ENCODE peak calls at places on chromosome 15, in five cellular contexts. V is cardiac fibroblast, S is Calu3, G is LoVo, T is D341Med. J is an unnamed sample.
A peak's percentile ranks its signal among the peaks of the same experiment; 100 is the strongest.

GRCh38 chr15:43270676-43271306 is 4.1 kb upstream of the TGM5 start:
- DNase-seq in G (no peak), T (no peak), S (no peak), V (no peak), J (no peak)

GRCh38 chr15:47194718-47195117 is 522.6 kb upstream of the SEMA6D start:
- DNase-seq in G (no peak), V (peak; percentile 50), S (no peak), T (no peak), J (peak; percentile 29)

GRCh38 chr15:67579164-67579563 is 36.7 kb downstream of the MAP2K5 start:
- DNase-seq in G (no peak), T (no peak), S (no peak), V (no peak), J (no peak)

GRCh38 chr15:81357178-81357686 is 16.8 kb downstream of the TMC3 start:
- DNase-seq in G (no peak), T (no peak), S (no peak), V (peak; percentile 5), J (no peak)

GRCh38 chr15:83905874-83906273 is 252.0 kb downstream of the ADAMTSL3 start:
- DNase-seq in S (no peak), T (no peak), G (no peak), V (no peak), J (no peak)

GRCh38 chr15:41417418-41417811 is 520 bp downstream of the RTF1 start:
- DNase-seq in S (no peak), T (peak; percentile 77), V (peak; percentile 31), G (peak; percentile 22), J (no peak)

GRCh38 chr15:34837246-34838016 is 42.1 kb upstream of the ACTC1 start:
- DNase-seq in G (no peak), V (peak; percentile 36), T (no peak), S (no peak), J (no peak)

GRCh38 chr15:67157779-67158366 is 92.5 kb downstream of the SMAD3 start:
- DNase-seq in V (no peak), G (no peak), T (no peak), S (no peak), J (peak; percentile 52)

GRCh38 chr15:63891079-63891762 is 57.5 kb upstream of the HERC1 start:
- DNase-seq in S (peak; percentile 88), T (peak; percentile 85), G (peak; percentile 78), V (peak; percentile 84), J (peak; percentile 89)

GRCh38 chr15:68791431-68792283 is 29.0 kb downstream of the ANP32A start:
- DNase-seq in V (no peak), G (no peak), S (no peak), T (no peak), J (no peak)

J was measured in lung microvascular endothelial cell.